ENCODE peak calls at places on chromosome 9, in four cellular contexts. E is A549, B is neural progenitor cell, V is endothelial cell of umbilical vein. P is an unnamed sample. For H3K9me3, the result is how much of the 10 kb centered on the place peaks cover.

GRCh38 chr9:93336720-93337119 is 114.8 kb upstream of the FAM120A start:
- DNase-seq in E (no peak), B (no peak), V (no peak), P (no peak)

GRCh38 chr9:33452828-33453271 is 5.5 kb upstream of the AQP3 start:
- DNase-seq in E (peak), V (peak), B (peak), P (peak)

GRCh38 chr9:34552986-34553385 is 30.2 kb upstream of the ENHO start:
- DNase-seq in B (no peak), E (no peak), V (no peak), P (no peak)

GRCh38 chr9:134326754-134327526 is 685 bp downstream of the RXRA start:
- DNase-seq in V (peak), B (peak), E (peak), P (no peak)

GRCh38 chr9:112751059-112751795 is 667 bp downstream of the SNX30 start:
- DNase-seq in B (peak), V (peak), E (peak), P (peak)

GRCh38 chr9:12502520-12502919 is 190.7 kb upstream of the TYRP1 start:
- DNase-seq in E (no peak), B (no peak), V (no peak), P (no peak)

GRCh38 chr9:129336601-129337286 is 158.7 kb upstream of the IER5L start:
- DNase-seq in E (no peak), V (peak), B (peak), P (no peak)

GRCh38 chr9:87683751-87684626 is 41.9 kb upstream of the CTSL start:
- DNase-seq in V (no peak), B (no peak), E (no peak), P (no peak)

GRCh38 chr9:112867275-112867991 is 23.2 kb downstream of the SLC46A2 start:
- DNase-seq in B (peak), V (no peak), E (peak), P (peak)

GRCh38 chr9:69996947-69997346 is 46.7 kb upstream of the MAMDC2 start:
- DNase-seq in E (no peak), V (no peak), B (no peak), P (no peak)

GRCh38 chr9:34457266-34458012 is 931 bp downstream of the FAM219A start:
- DNase-seq in E (peak), V (peak), B (peak), P (no peak)

GRCh38 chr9:137029058-137029922 is 1.3 kb upstream of the ABCA2 start:
- DNase-seq in E (peak), V (peak), B (peak), P (peak)

GRCh38 chr9:36893911-36894310 is 140.2 kb downstream of the PAX5 start:
- DNase-seq in V (no peak), B (no peak), E (no peak), P (no peak)

GRCh38 chr9:110255064-110255416 is 1.3 kb downstream of the TXN start:
- DNase-seq in V (no peak), B (peak), E (no peak), P (peak)

GRCh38 chr9:752201-752600 is 89.3 kb upstream of the DMRT1 start:
- DNase-seq in V (peak), B (no peak), E (no peak), P (no peak)

GRCh38 chr9:82466616-82467251 is 478.2 kb downstream of the SPATA31D1 start:
- DNase-seq in B (peak), E (no peak), V (no peak), P (no peak)

GRCh38 chr9:89699646-89700045 is 94.8 kb downstream of the GADD45G start:
- DNase-seq in V (no peak), B (no peak), E (no peak), P (no peak)

GRCh38 chr9:38195737-38196161 is 126.7 kb upstream of the SHB start:
- DNase-seq in V (no peak), E (no peak), B (no peak), P (no peak)

GRCh38 chr9:130662099-130662926 is 2.1 kb upstream of the PRDM12 start:
- DNase-seq in V (no peak), B (peak), E (no peak), P (no peak)

GRCh38 chr9:114614373-114614772 is 3.3 kb downstream of the TMEM268 start:
- DNase-seq in B (no peak), E (no peak), V (no peak), P (no peak)
- TF ChIP-seq CTCF in B (peak), E (no peak), V (no peak), P (no peak)

DNA sequence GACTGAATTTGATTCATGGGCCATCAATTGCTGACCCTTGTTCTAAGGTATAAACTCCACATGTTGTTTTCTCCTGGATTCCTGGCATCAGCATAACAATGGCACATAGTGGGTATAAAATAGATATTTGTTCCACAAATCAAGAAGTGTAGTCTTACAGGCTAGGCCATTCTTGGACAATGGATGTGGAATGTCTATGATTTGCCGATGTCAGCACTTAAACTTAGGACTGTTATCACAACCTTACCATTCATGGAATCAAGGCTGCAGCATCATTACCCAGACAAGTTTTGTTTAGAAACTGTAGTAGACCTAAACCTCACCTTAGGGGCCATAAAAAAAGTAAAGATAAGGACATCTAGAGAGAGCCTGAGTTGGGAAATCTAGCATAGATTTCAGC is 680.0 kb downstream of the BRINP1 start:
- DNase-seq in B (no peak), E (no peak), V (no peak), P (no peak)
- H3K9me3 ChIP-seq in B (under half), E (under half), V (under half), P (under half)

GRCh38 chr9:99052849-99053715 is 51.8 kb upstream of the TGFBR1 start:
- DNase-seq in B (no peak), V (no peak), E (no peak), P (peak)
- H3K4me2 ChIP-seq in B (no peak), V (no peak), E (no peak), P (no peak)

DNA sequence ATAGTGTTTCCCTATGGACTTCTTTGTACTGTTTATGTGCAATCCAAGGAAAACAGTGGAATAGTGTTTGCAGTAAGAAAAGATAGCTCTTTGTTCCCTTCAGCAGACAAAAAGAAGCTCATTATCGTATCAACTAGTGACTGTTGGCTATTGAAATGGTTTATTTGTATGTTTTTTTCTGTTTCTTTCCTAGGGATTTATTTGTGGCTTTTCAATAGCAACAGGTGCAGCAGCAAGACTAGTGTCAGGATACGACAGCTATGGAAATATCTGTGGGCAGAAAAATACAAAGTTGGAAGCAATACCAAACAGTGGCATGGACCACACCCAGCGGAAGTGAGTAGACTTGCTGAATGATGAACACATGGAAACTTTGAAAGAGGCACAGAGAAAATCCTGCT is 65.1 kb downstream of the SLC44A1 start:
- DNase-seq in B (no peak), E (no peak), V (peak), P (no peak)
- TF ChIP-seq CTCF in B (no peak), E (no peak), V (no peak), P (no peak)

P was measured in DND-41.